ENCODE peak calls at places on chromosome 2, in seven cellular contexts. I, U, K, Q, Y, E and C are unnamed samples.

GRCh38 chr2:65708129-65708528 is 275.7 kb upstream of the SPRED2 start:
- DNase-seq in U (peak), E (no peak), K (peak), I (no peak), Q (no peak), Y (no peak), C (no peak)

GRCh38 chr2:46381263-46381849 is 84.1 kb downstream of the EPAS1 start:
- DNase-seq in Q (no peak), E (no peak), K (peak), I (no peak), U (no peak), Y (no peak), C (no peak)

GRCh38 chr2:8623958-8624591 is 57.8 kb upstream of the ID2 start:
- DNase-seq in K (no peak), I (no peak), Q (no peak), Y (no peak), E (no peak), U (no peak), C (no peak)

GRCh38 chr2:153519260-153519875 is 40.8 kb upstream of the RPRM start:
- DNase-seq in K (peak), Q (peak), I (peak), E (peak), Y (peak), U (peak), C (no peak)

GRCh38 chr2:15975261-15975600 is 34.9 kb downstream of the MYCN start:
- DNase-seq in U (no peak), Q (no peak), E (no peak), I (no peak), K (no peak), Y (no peak), C (no peak)

GRCh38 chr2:154697422-154698237 is 865 bp upstream of the KCNJ3 start:
- DNase-seq in U (no peak), K (no peak), E (no peak), Q (no peak), I (peak), Y (no peak), C (no peak)

GRCh38 chr2:43223412-43224040 is 2.9 kb downstream of the ZFP36L2 start:
- DNase-seq in Y (no peak), I (no peak), E (peak), U (peak), Q (no peak), K (peak), C (no peak)

GRCh38 chr2:121283670-121284245 is 1.2 kb downstream of the TFCP2L1 start:
- DNase-seq in I (no peak), U (no peak), Q (no peak), Y (no peak), K (no peak), E (peak), C (no peak)

GRCh38 chr2:170162261-170162612 is 15.7 kb upstream of the MYO3B start:
- DNase-seq in K (peak), Q (peak), I (no peak), Y (no peak), E (no peak), U (peak), C (no peak)

GRCh38 chr2:177783835-177784448 is 288.6 kb downstream of the PDE11A start:
- DNase-seq in U (peak), I (no peak), K (peak), Q (no peak), E (peak), Y (no peak), C (peak)

GRCh38 chr2:48600204-48600813 is 17.3 kb upstream of the GTF2A1L start:
- DNase-seq in Q (no peak), E (peak), I (no peak), K (peak), Y (no peak), U (peak), C (no peak)

GRCh38 chr2:174873457-174873856 is 109.2 kb upstream of the CHRNA1 start:
- DNase-seq in K (peak), Q (no peak), E (no peak), U (peak), Y (no peak), I (no peak), C (no peak)

GRCh38 chr2:8345200-8345599 is 336.7 kb upstream of the ID2 start:
- DNase-seq in K (no peak), U (no peak), I (no peak), Q (no peak), E (no peak), Y (no peak), C (no peak)

GRCh38 chr2:144983107-144983506 is 463.2 kb upstream of the ZEB2 start:
- DNase-seq in Q (no peak), Y (no peak), K (no peak), I (no peak), U (no peak), E (no peak), C (no peak)

GRCh38 chr2:236753611-236754010 is 184.0 kb downstream of the ACKR3 start:
- DNase-seq in K (no peak), U (no peak), Q (no peak), Y (no peak), E (no peak), I (no peak), C (no peak)

GRCh38 chr2:46689993-46690392 is 210.6 kb downstream of the TMEM247 start:
- DNase-seq in E (no peak), Y (no peak), Q (no peak), K (peak), U (peak), I (no peak), C (no peak)

GRCh38 chr2:120647487-120647886 is 88.2 kb upstream of the GLI2 start:
- DNase-seq in Y (no peak), I (no peak), U (peak), Q (no peak), K (peak), E (no peak), C (no peak)

GRCh38 chr2:7929276-7929675 is 752.6 kb upstream of the ID2 start:
- DNase-seq in K (no peak), Y (no peak), U (no peak), I (no peak), E (no peak), Q (no peak), C (no peak)

GRCh38 chr2:227164745-227165350 is 424 bp downstream of the COL4A3 start:
- DNase-seq in I (peak), K (no peak), E (no peak), Y (no peak), Q (no peak), U (no peak), C (no peak)

GRCh38 chr2:167335627-167336026 is 447.3 kb downstream of the XIRP2 start:
- DNase-seq in Q (no peak), U (no peak), E (no peak), I (no peak), K (peak), Y (no peak), C (no peak)

GRCh38 chr2:109460553-109461324 is 153.0 kb downstream of the SEPTIN10 start:
- DNase-seq in U (no peak), Y (no peak), I (no peak), E (no peak), K (no peak), Q (no peak), C (no peak)

GRCh38 chr2:196068271-196069209 is at the start of gene DNAH7:
- DNase-seq in K (peak), U (peak), E (peak), Q (peak), Y (peak), I (peak), C (peak)

GRCh38 chr2:173159794-173160463 is 84.3 kb downstream of the MAP3K20 start:
- DNase-seq in E (no peak), Y (no peak), Q (peak), U (peak), I (peak), K (peak), C (peak)